ENCODE peak calls at places on chromosomes 16 and 17, in six cellular contexts. X is HFFc6, J is DMS153, B is H54, L is LoVo, T is lung. Y is an unnamed sample.

GRCh38 chr16:6124136-6124535 is 1026.5 kb upstream of the EEF2KMT start:
- DNase-seq in X (no peak), J (no peak), B (no peak), L (no peak), T (no peak), Y (no peak)

GRCh38 chr17:78828470-78829185 is 12.0 kb downstream of the USP36 start:
- DNase-seq in X (peak), J (no peak), B (peak), L (no peak), T (no peak), Y (peak)

GRCh38 chr16:30041841-30042240 is 10.8 kb upstream of the TLCD3B start:
- DNase-seq in X (peak), J (no peak), B (no peak), L (no peak), T (no peak), Y (peak)

GRCh38 chr17:68909066-68909465 is 46.1 kb downstream of the ABCA8 start:
- DNase-seq in X (peak), J (no peak), B (peak), L (peak), T (peak), Y (peak)

GRCh38 chr16:10579965-10580918 is at the start of gene EMP2:
- DNase-seq in X (peak), J (peak), B (peak), L (peak), T (peak), Y (peak)

GRCh38 chr17:81292450-81292849 is 2.7 kb downstream of the SLC38A10 start:
- DNase-seq in X (no peak), J (no peak), B (no peak), L (no peak), T (no peak), Y (no peak)

GRCh38 chr17:39922006-39922405 is 3.6 kb upstream of the GSDMB start:
- DNase-seq in X (no peak), J (no peak), B (no peak), L (no peak), T (no peak), Y (no peak)

GRCh38 chr17:58184308-58184985 is 8.1 kb upstream of the EPX start:
- DNase-seq in X (peak), J (no peak), B (peak), L (no peak), T (no peak), Y (peak)

GRCh38 chr17:79797492-79798295 is 817 bp upstream of the CBX8 start:
- DNase-seq in X (no peak), J (no peak), B (peak), L (no peak), T (no peak), Y (no peak)

GRCh38 chr16:27315333-27316037 is 1.7 kb downstream of the IL4R start:
- DNase-seq in X (peak), J (no peak), B (peak), L (no peak), T (peak), Y (peak)

GRCh38 chr16:80583466-80583865 is 42.7 kb downstream of the DYNLRB2 start:
- DNase-seq in X (peak), J (no peak), B (peak), L (no peak), T (no peak), Y (peak)

GRCh38 chr17:29682054-29682453 is 59.3 kb upstream of the CORO6 start:
- DNase-seq in X (no peak), J (no peak), B (no peak), L (no peak), T (no peak), Y (peak)

GRCh38 chr17:77844681-77845080 is 113.8 kb upstream of the TNRC6C start:
- DNase-seq in X (no peak), J (no peak), B (no peak), L (no peak), T (no peak), Y (no peak)

GRCh38 chr17:44155488-44155887 is 13.8 kb downstream of the HROB start:
- DNase-seq in X (no peak), J (no peak), B (no peak), L (no peak), T (no peak), Y (no peak)

GRCh38 chr17:61805399-61805798 is 57.9 kb downstream of the BRIP1 start:
- DNase-seq in X (peak), J (no peak), B (peak), L (no peak), T (no peak), Y (peak)

GRCh38 chr17:41919165-41919817 is 540 bp upstream of the ACLY start:
- DNase-seq in X (no peak), J (no peak), B (peak), L (peak), T (no peak), Y (peak)

GRCh38 chr16:50235581-50235980 is 30.8 kb upstream of the ADCY7 start:
- DNase-seq in X (no peak), J (no peak), B (no peak), L (no peak), T (no peak), Y (peak)

GRCh38 chr17:9120471-9120870 is 99.2 kb downstream of the NTN1 start:
- DNase-seq in X (no peak), J (no peak), B (no peak), L (no peak), T (no peak), Y (no peak)

GRCh38 chr17:37774508-37774907 is 29.6 kb upstream of the HNF1B start:
- DNase-seq in X (no peak), J (no peak), B (no peak), L (no peak), T (no peak), Y (no peak)

GRCh38 chr16:35185366-35186044 is 1726.1 kb downstream of the TP53TG3F start:
- DNase-seq in X (no peak), J (no peak), B (no peak), L (no peak), T (no peak), Y (no peak)

GRCh38 chr16:86509759-86510464 is 415 bp upstream of the FOXF1 start:
- DNase-seq in X (peak), J (no peak), B (peak), L (no peak), T (peak), Y (peak)

GRCh38 chr17:19551148-19551547 is 17.5 kb downstream of the SLC47A1 start:
- DNase-seq in X (no peak), J (no peak), B (no peak), L (no peak), T (no peak), Y (no peak)

GRCh38 chr16:67731071-67731810 is 12.1 kb upstream of the GFOD2 start:
- DNase-seq in X (no peak), J (no peak), B (no peak), L (no peak), T (no peak), Y (no peak)

GRCh38 chr16:5604770-5605169 is 507.2 kb upstream of the EEF2KMT start:
- DNase-seq in X (no peak), J (peak), B (no peak), L (peak), T (no peak), Y (no peak)

GRCh38 chr17:72976971-72977767 is 115.3 kb downstream of the SLC39A11 start:
- DNase-seq in X (peak), J (no peak), B (peak), L (peak), T (peak), Y (peak)

GRCh38 chr16:17371014-17371296 is 99.8 kb downstream of the XYLT1 start:
- DNase-seq in X (no peak), J (no peak), B (no peak), L (no peak), T (no peak), Y (no peak)

GRCh38 chr17:1275962-1276736 is 3.3 kb upstream of the TRARG1 start:
- DNase-seq in X (no peak), J (no peak), B (peak), L (peak), T (peak), Y (peak)

GRCh38 chr17:1730345-1731193 is 6.1 kb downstream of the WDR81 start:
- DNase-seq in X (peak), J (no peak), B (peak), L (no peak), T (peak), Y (peak)

GRCh38 chr17:79822583-79823124 is 16.6 kb downstream of the CBX4 start:
- DNase-seq in X (no peak), J (no peak), B (no peak), L (no peak), T (no peak), Y (no peak)

GRCh38 chr17:49090885-49091594 is 41.5 kb upstream of the B4GALNT2 start:
- DNase-seq in X (no peak), J (no peak), B (no peak), L (no peak), T (no peak), Y (no peak)

GRCh38 chr16:67431805-67432476 is 1.0 kb downstream of the HSD11B2 start:
- DNase-seq in X (no peak), J (peak), B (no peak), L (no peak), T (no peak), Y (no peak)

GRCh38 chr17:75927286-75927922 is 13.4 kb downstream of the FBF1 start:
- DNase-seq in X (no peak), J (no peak), B (peak), L (no peak), T (peak), Y (peak)

GRCh38 chr16:57266531-57267268 is 17.8 kb downstream of the PLLP start:
- DNase-seq in X (no peak), J (no peak), B (no peak), L (no peak), T (no peak), Y (no peak)

GRCh38 chr16:89615596-89616090 is 2.2 kb downstream of the DPEP1 start:
- DNase-seq in X (no peak), J (no peak), B (no peak), L (no peak), T (no peak), Y (no peak)

Y was measured in choroid plexus epithelial cell.